ENCODE peak calls at places on chromosomes 6 and 20, in four cellular contexts. One of them, this sample, is unnamed.

GRCh38 chr20:58965270-58966064 is 15.6 kb upstream of the NELFCD start:
- DNase-seq in HepG2: no peak
- DNase-seq in endothelial cell of umbilical vein: no peak
- DNase-seq in A549: no peak
- DNase-seq in this sample: no peak

GRCh38 chr6:71239694-71240093 is 48.9 kb upstream of the OGFRL1 start:
- DNase-seq in HepG2: no peak
- DNase-seq in endothelial cell of umbilical vein: no peak
- DNase-seq in A549: no peak
- DNase-seq in this sample: peak; percentile 43

GRCh38 chr20:21101453-21102251 is 4.5 kb downstream of the LINC00237 start:
- DNase-seq in HepG2: no peak
- DNase-seq in endothelial cell of umbilical vein: no peak
- DNase-seq in A549: no peak
- DNase-seq in this sample: peak; percentile 79

GRCh38 chr20:45445805-45446562 is 23.6 kb upstream of the WFDC2 start:
- DNase-seq in HepG2: peak; percentile 61
- DNase-seq in endothelial cell of umbilical vein: no peak
- DNase-seq in A549: peak; percentile 82
- DNase-seq in this sample: peak; percentile 50

GRCh38 chr20:50095476-50096078 is 17.4 kb downstream of the UBE2V1 start:
- DNase-seq in HepG2: no peak
- DNase-seq in endothelial cell of umbilical vein: no peak
- DNase-seq in A549: no peak
- DNase-seq in this sample: no peak

GRCh38 chr6:170147056-170147787 is 143.7 kb downstream of the DLL1 start:
- DNase-seq in HepG2: peak; percentile 20
- DNase-seq in endothelial cell of umbilical vein: no peak
- DNase-seq in A549: no peak
- DNase-seq in this sample: no peak

GRCh38 chr6:24882835-24883555 is 52.8 kb downstream of the RIPOR2 start:
- DNase-seq in HepG2: no peak
- DNase-seq in endothelial cell of umbilical vein: no peak
- DNase-seq in A549: no peak
- DNase-seq in this sample: no peak

GRCh38 chr6:20483902-20484497 is 50.3 kb upstream of the CDKAL1 start:
- DNase-seq in HepG2: no peak
- DNase-seq in endothelial cell of umbilical vein: no peak
- DNase-seq in A549: no peak
- DNase-seq in this sample: peak; percentile 66

GRCh38 chr6:47041741-47042140 is 391 bp downstream of the ADGRF1 start:
- DNase-seq in HepG2: no peak
- DNase-seq in endothelial cell of umbilical vein: no peak
- DNase-seq in A549: no peak
- DNase-seq in this sample: no peak

GRCh38 chr20:40669692-40670091 is 19.3 kb downstream of the MAFB start:
- DNase-seq in HepG2: no peak
- DNase-seq in endothelial cell of umbilical vein: no peak
- DNase-seq in A549: no peak
- DNase-seq in this sample: no peak

GRCh38 chr20:37309941-37310590 is 20.6 kb downstream of the MANBAL start:
- DNase-seq in HepG2: no peak
- DNase-seq in endothelial cell of umbilical vein: no peak
- DNase-seq in A549: no peak
- DNase-seq in this sample: no peak

GRCh38 chr6:167755461-167755860 is 71.2 kb upstream of the AFDN start:
- DNase-seq in HepG2: no peak
- DNase-seq in endothelial cell of umbilical vein: no peak
- DNase-seq in A549: no peak
- DNase-seq in this sample: no peak

GRCh38 chr6:140446241-140446640 is 1071.8 kb upstream of the CITED2 start:
- DNase-seq in HepG2: no peak
- DNase-seq in endothelial cell of umbilical vein: peak; percentile 9
- DNase-seq in A549: no peak
- DNase-seq in this sample: no peak

GRCh38 chr6:133171989-133172604 is 69.1 kb upstream of the EYA4 start:
- DNase-seq in HepG2: no peak
- DNase-seq in endothelial cell of umbilical vein: no peak
- DNase-seq in A549: no peak
- DNase-seq in this sample: no peak

GRCh38 chr20:45701873-45702272 is at the start of gene WFDC13:
- DNase-seq in HepG2: no peak
- DNase-seq in endothelial cell of umbilical vein: no peak
- DNase-seq in A549: no peak
- DNase-seq in this sample: no peak

GRCh38 chr6:49607391-49607982 is 29.2 kb downstream of the RHAG start:
- DNase-seq in HepG2: no peak
- DNase-seq in endothelial cell of umbilical vein: no peak
- DNase-seq in A549: no peak
- DNase-seq in this sample: no peak

GRCh38 chr6:51472745-51473483 is 614.5 kb downstream of the PKHD1 start:
- DNase-seq in HepG2: no peak
- DNase-seq in endothelial cell of umbilical vein: no peak
- DNase-seq in A549: no peak
- DNase-seq in this sample: no peak

GRCh38 chr6:13331516-13332348 is 3.4 kb upstream of the TBC1D7 start:
- DNase-seq in HepG2: peak; percentile 40
- DNase-seq in endothelial cell of umbilical vein: peak; percentile 57
- DNase-seq in A549: no peak
- DNase-seq in this sample: peak; percentile 52

DNA sequence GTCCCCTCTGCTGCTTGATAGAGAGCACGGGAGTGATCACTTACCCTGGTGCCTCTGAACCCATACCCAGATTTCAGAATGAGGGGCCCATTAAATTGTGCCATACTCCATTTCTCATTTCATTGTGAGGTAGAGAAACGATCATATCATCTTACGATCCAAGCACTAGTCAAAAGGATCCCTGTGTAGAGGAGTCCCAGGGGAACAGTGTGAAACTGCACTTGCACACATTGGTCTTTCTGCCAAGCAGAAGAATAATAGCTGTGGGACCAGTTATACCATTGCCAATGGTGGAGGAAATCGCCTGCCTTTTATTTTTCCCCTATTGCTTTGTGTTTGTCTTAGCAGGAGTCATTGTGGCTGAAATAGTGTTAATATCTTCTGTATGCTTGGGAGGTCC is 161.9 kb downstream of the FARS2 start:
- DNase-seq in HepG2: no peak
- DNase-seq in endothelial cell of umbilical vein: no peak
- DNase-seq in A549: no peak
- DNase-seq in this sample: no peak
- TF ChIP-seq POLR2A in HepG2: no peak
- TF ChIP-seq POLR2A in endothelial cell of umbilical vein: no peak
- TF ChIP-seq POLR2A in A549: no peak
- TF ChIP-seq POLR2A in this sample: no peak

DNA sequence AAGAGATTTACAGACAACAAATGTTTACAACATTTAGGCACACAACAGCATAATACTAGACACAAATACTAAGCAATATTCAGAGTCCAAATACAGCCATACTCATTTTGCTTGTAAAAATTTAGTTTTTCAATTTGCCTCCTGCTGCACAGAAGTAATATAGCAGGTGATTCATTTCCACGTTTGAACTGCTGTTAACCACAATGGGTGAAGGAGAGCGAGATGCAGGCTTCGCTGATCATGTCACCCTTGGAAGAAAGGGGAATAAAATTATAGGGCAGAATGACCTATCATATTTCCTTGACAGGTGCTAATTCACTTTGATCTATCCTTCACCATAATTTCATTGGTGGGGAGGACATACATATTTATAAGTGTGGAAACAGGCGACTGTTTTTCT is 643.8 kb upstream of the AGPAT4 start:
- DNase-seq in HepG2: no peak
- DNase-seq in endothelial cell of umbilical vein: no peak
- DNase-seq in A549: peak; percentile 15
- DNase-seq in this sample: no peak
- TF ChIP-seq MYC in HepG2: no peak
- TF ChIP-seq MYC in endothelial cell of umbilical vein: no peak
- TF ChIP-seq MYC in A549: no peak
- TF ChIP-seq MYC in this sample: no peak

DNA sequence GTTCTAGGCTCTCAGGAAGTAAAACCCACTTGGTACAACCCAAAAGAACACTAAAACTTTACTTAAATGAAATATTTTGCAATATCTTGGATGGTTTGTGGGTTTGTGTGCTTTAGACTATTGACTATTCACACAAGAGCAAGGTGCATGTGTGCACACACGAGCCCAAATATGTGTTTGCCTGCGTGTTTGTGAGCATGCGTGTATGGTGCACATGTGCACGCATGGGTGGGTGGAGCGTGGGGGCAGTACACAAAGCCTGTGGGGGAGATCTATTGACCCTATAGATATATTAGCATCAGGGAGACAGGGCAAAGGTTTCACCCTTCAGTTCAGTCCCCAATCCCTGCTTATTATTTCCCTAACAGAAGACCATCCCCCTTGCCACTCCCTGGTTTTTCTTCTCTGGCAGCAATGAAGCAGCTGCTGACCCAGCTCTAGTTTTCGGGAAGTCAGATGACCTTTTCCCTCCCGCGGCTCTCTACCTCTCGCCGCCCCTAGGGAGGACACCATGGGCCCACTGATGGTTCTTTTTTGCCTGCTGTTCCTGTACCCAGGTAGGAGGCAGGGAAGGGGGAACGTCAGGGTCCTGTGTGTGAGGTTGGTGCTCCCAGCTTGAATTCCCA is at the start of gene C2:
- DNase-seq in HepG2: peak; percentile 96
- DNase-seq in endothelial cell of umbilical vein: no peak
- DNase-seq in A549: no peak
- DNase-seq in this sample: no peak
- H3K4me3 ChIP-seq in HepG2: peak within 1 kb of the TSS; percentile 69
- H3K4me3 ChIP-seq in endothelial cell of umbilical vein: no peak within 1 kb of the TSS
- H3K4me3 ChIP-seq in A549: no peak within 1 kb of the TSS
- H3K4me3 ChIP-seq in this sample: no peak within 1 kb of the TSS

GRCh38 chr6:31901953-31902643 is at the start of gene ZBTB12:
- DNase-seq in HepG2: peak; percentile 96
- DNase-seq in endothelial cell of umbilical vein: peak; percentile 95
- DNase-seq in A549: peak; percentile 77
- DNase-seq in this sample: peak; percentile 98
- TF ChIP-seq POLR2A in HepG2: peak; percentile 78
- TF ChIP-seq POLR2A in endothelial cell of umbilical vein: peak; percentile 56
- TF ChIP-seq POLR2A in A549: peak; percentile 57
- TF ChIP-seq POLR2A in this sample: peak; percentile 33

GRCh38 chr20:4820833-4821518 is 99.3 kb downstream of the PRND start:
- DNase-seq in HepG2: no peak
- DNase-seq in endothelial cell of umbilical vein: peak; percentile 22
- DNase-seq in A549: peak; percentile 41
- DNase-seq in this sample: no peak
- TF ChIP-seq MYC in HepG2: no peak
- TF ChIP-seq MYC in endothelial cell of umbilical vein: no peak
- TF ChIP-seq MYC in A549: no peak
- TF ChIP-seq MYC in this sample: no peak

DNA sequence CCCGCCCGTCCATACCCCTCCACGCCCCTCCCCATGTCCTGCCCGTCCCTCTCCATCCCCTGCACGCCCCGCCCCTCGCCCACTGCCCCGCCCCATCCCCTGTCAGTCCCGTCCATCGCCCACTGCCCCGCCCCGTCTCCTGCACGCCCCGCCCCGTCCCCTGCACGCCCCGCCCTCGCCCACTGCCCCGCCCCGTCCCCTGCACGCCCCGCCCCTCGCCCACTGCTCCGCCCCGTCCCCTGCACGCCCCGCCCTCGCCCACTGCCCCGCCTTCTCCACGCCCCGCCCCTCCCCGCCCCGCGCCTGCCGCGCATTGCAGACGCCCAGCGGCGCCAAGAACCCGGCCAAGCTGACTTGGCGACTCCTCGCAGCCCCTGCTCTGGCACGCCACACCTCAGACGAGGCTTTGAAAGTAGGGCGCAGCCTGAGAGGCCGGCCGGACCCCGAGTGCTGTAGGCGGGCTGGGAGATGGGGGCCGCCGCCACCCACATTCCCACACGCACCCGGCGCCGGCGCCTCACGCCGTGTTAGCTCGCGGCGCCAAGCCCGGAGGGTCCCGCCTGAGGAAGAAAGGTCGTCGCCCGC is at the start of gene RAD21L1:
- DNase-seq in HepG2: no peak
- DNase-seq in endothelial cell of umbilical vein: peak; percentile 50
- DNase-seq in A549: peak; percentile 92
- DNase-seq in this sample: peak; percentile 49
- H3K4me3 ChIP-seq in HepG2: peak within 1 kb of the TSS; percentile 75
- H3K4me3 ChIP-seq in endothelial cell of umbilical vein: peak within 1 kb of the TSS; percentile 71
- H3K4me3 ChIP-seq in A549: peak within 1 kb of the TSS; percentile 87
- H3K4me3 ChIP-seq in this sample: no peak within 1 kb of the TSS

GRCh38 chr6:158757753-158758090 is 61.4 kb downstream of the EZR start:
- DNase-seq in HepG2: no peak
- DNase-seq in endothelial cell of umbilical vein: no peak
- DNase-seq in A549: no peak
- DNase-seq in this sample: no peak
- TF ChIP-seq POLR2A in HepG2: no peak
- TF ChIP-seq POLR2A in endothelial cell of umbilical vein: no peak
- TF ChIP-seq POLR2A in A549: no peak
- TF ChIP-seq POLR2A in this sample: no peak

GRCh38 chr20:53149652-53150205 is 177.6 kb downstream of the TSHZ2 start:
- DNase-seq in HepG2: no peak
- DNase-seq in endothelial cell of umbilical vein: no peak
- DNase-seq in A549: no peak
- DNase-seq in this sample: no peak
- TF ChIP-seq MYC in HepG2: no peak
- TF ChIP-seq MYC in endothelial cell of umbilical vein: no peak
- TF ChIP-seq MYC in A549: no peak
- TF ChIP-seq MYC in this sample: no peak

DNA sequence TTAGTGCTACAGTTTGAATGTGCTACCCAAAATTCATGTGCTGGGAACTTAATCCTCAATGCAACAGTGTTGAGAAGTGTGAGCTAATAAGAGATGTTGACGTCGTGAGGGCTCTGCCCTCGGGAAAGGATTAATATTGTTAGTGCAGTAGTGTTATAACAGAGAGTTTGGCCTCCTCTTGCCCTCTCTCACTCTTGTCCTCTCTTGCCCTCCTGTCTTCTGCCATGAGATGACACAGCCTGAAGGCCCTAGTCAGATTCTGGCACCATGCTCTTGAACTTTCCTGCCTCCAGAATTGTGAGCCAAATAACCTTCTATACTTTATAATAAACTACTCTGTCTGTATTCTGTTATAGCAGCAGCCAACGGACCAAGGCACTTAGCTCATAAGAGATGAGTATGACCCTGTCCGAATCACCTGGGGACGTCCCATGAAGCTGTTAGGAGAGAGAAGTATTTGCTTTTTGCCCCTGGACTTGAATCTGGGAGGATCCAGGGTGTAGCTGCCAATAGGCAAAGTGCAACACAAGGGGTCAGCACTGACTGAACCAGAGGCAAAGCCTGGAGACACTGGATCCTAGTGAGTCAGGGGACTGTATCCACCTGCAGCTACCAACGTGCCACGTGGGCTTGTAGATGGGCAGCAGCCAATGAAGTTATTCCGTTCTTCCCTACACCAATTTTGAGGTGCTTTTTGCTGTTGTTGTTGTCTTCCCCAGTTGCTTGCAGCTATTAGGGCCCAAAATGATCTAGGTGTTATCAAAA is 233.7 kb downstream of the THBS2 start:
- DNase-seq in HepG2: peak; percentile 28
- DNase-seq in endothelial cell of umbilical vein: no peak
- DNase-seq in A549: no peak
- DNase-seq in this sample: peak; percentile 35
- H3K4me3 ChIP-seq in HepG2: no peak overlapping the region
- H3K4me3 ChIP-seq in endothelial cell of umbilical vein: no peak overlapping the region
- H3K4me3 ChIP-seq in A549: no peak overlapping the region
- H3K4me3 ChIP-seq in this sample: no peak overlapping the region